ENCODE peak calls at places on chromosomes 7 and 10, in four cellular contexts. W is activated T-cell treated with anti-CD3 and anti-CD28 coated beads for 24 hours, D is C1 segment of cervical spinal cord, O is non-pigmented ciliary epithelial cell. A is an unnamed sample.

GRCh38 chr10:62083413-62083794 is 181.9 kb downstream of the ARID5B start:
- DNase-seq in D (no peak), O (no peak), W (no peak), A (peak)

GRCh38 chr10:45407542-45407941 is 33.5 kb downstream of the ALOX5 start:
- DNase-seq in O (no peak), D (no peak), W (no peak), A (no peak)

GRCh38 chr7:47100815-47101435 is 481.0 kb downstream of the TNS3 start:
- DNase-seq in D (no peak), W (no peak), O (no peak), A (peak)

GRCh38 chr7:92691578-92691977 is 101.4 kb upstream of the FAM133B start:
- DNase-seq in W (no peak), D (no peak), O (no peak), A (no peak)

GRCh38 chr7:113582471-113582870 is 336.3 kb downstream of the PPP1R3A start:
- DNase-seq in W (no peak), D (no peak), O (peak), A (no peak)

GRCh38 chr7:17456541-17456940 is 158.1 kb downstream of the AHR start:
- DNase-seq in W (no peak), D (no peak), O (no peak), A (no peak)

GRCh38 chr7:945147-945555 is 9.3 kb downstream of the ADAP1 start:
- DNase-seq in O (no peak), W (no peak), D (no peak), A (peak)

GRCh38 chr7:108455833-108456677 is at the start of gene NRCAM:
- DNase-seq in O (no peak), D (peak), W (no peak), A (no peak)

GRCh38 chr10:21499580-21499909 is 25.9 kb downstream of the SKIDA1 start:
- DNase-seq in W (no peak), O (no peak), D (no peak), A (no peak)

A was measured in heart right ventricle.